ENCODE peak calls at places on chromosomes 1 and 21, in ten cellular contexts. S, E, N, J, P, B, D, C, F and Y are unnamed samples.

GRCh38 chr1:3105167-3105863 is 36.3 kb downstream of the PRDM16 start:
- DNase-seq in S (no peak), E (no peak), N (no peak), J (no peak), P (peak; percentile 25), B (no peak), D (no peak), C (no peak), F (no peak), Y (peak; percentile 43)

GRCh38 chr1:35692310-35692709 is 26.4 kb downstream of the C1orf216 start:
- DNase-seq in S (no peak), E (no peak), N (no peak), J (no peak), P (no peak), B (no peak), D (no peak), C (no peak), F (no peak), Y (no peak)

GRCh38 chr1:99005142-99005491 is 456 bp upstream of the PLPPR5 start:
- DNase-seq in S (no peak), E (no peak), N (no peak), J (no peak), P (no peak), B (no peak), D (no peak), C (no peak), F (no peak), Y (no peak)

GRCh38 chr1:93317207-93317606 is 28.5 kb upstream of the DR1 start:
- DNase-seq in S (no peak), E (no peak), N (no peak), J (peak; percentile 30), P (peak; percentile 2), B (peak; percentile 37), D (no peak), C (no peak), F (peak; percentile 18), Y (no peak)

GRCh38 chr1:161216945-161217712 is 2.0 kb downstream of the FCER1G start:
- DNase-seq in S (peak; percentile 66), E (no peak), N (peak; percentile 45), J (no peak), P (no peak), B (no peak), D (no peak), C (no peak), F (no peak), Y (no peak)

GRCh38 chr1:225573216-225573615 is 79.7 kb downstream of the ENAH start:
- DNase-seq in S (no peak), E (no peak), N (no peak), J (no peak), P (no peak), B (no peak), D (no peak), C (no peak), F (no peak), Y (no peak)

GRCh38 chr1:185375583-185375982 is 58.5 kb upstream of the IVNS1ABP start:
- DNase-seq in S (peak; percentile 69), E (no peak), N (no peak), J (peak; percentile 42), P (no peak), B (peak; percentile 43), D (no peak), C (no peak), F (no peak), Y (no peak)

GRCh38 chr1:159853417-159853816 is 9.0 kb downstream of the VSIG8 start:
- DNase-seq in S (no peak), E (no peak), N (no peak), J (no peak), P (no peak), B (no peak), D (no peak), C (no peak), F (no peak), Y (no peak)

GRCh38 chr1:212186427-212187207 is 98.6 kb upstream of the PPP2R5A start:
- DNase-seq in S (no peak), E (no peak), N (peak; percentile 59), J (no peak), P (no peak), B (no peak), D (no peak), C (no peak), F (peak; percentile 30), Y (peak; percentile 37)

GRCh38 chr1:53783056-53783455 is 44.1 kb upstream of the GLIS1 start:
- DNase-seq in S (no peak), E (no peak), N (no peak), J (no peak), P (no peak), B (no peak), D (no peak), C (no peak), F (no peak), Y (no peak)

GRCh38 chr1:245336149-245336983 is 181.6 kb downstream of the KIF26B start:
- DNase-seq in S (no peak), E (no peak), N (no peak), J (no peak), P (peak; percentile 75), B (no peak), D (no peak), C (no peak), F (no peak), Y (peak; percentile 26)

GRCh38 chr1:206419250-206419649 is 51.0 kb upstream of the IKBKE start:
- DNase-seq in S (no peak), E (no peak), N (no peak), J (no peak), P (no peak), B (no peak), D (no peak), C (no peak), F (peak; percentile 75), Y (no peak)

GRCh38 chr1:39940253-39940652 is 14.7 kb upstream of the MFSD2A start:
- DNase-seq in S (no peak), E (no peak), N (no peak), J (no peak), P (no peak), B (peak; percentile 35), D (no peak), C (no peak), F (no peak), Y (no peak)
- TF ChIP-seq POLR2A in S (no peak), E (no peak), N (no peak), J (no peak), P (no peak), B (no peak), D (no peak), C (no peak), F (no peak), Y (no peak)

GRCh38 chr21:34595457-34595856 is 19.5 kb downstream of the RCAN1 start:
- DNase-seq in S (no peak), E (no peak), N (no peak), J (no peak), P (no peak), B (no peak), D (no peak), C (no peak), F (no peak), Y (peak; percentile 89)

GRCh38 chr21:34598931-34599400 is 15.9 kb downstream of the RCAN1 start:
- DNase-seq in S (no peak), E (no peak), N (no peak), J (no peak), P (no peak), B (no peak), D (no peak), C (peak; percentile 63), F (no peak), Y (no peak)

GRCh38 chr21:34593954-34594531 is 20.9 kb downstream of the RCAN1 start:
- DNase-seq in S (peak; percentile 79), E (no peak), N (no peak), J (no peak), P (no peak), B (no peak), D (no peak), C (no peak), F (no peak), Y (no peak)

GRCh38 chr21:34594566-34595234 is 20.2 kb downstream of the RCAN1 start:
- DNase-seq in S (no peak), E (no peak), N (no peak), J (no peak), P (no peak), B (no peak), D (no peak), C (no peak), F (no peak), Y (no peak)

DNA sequence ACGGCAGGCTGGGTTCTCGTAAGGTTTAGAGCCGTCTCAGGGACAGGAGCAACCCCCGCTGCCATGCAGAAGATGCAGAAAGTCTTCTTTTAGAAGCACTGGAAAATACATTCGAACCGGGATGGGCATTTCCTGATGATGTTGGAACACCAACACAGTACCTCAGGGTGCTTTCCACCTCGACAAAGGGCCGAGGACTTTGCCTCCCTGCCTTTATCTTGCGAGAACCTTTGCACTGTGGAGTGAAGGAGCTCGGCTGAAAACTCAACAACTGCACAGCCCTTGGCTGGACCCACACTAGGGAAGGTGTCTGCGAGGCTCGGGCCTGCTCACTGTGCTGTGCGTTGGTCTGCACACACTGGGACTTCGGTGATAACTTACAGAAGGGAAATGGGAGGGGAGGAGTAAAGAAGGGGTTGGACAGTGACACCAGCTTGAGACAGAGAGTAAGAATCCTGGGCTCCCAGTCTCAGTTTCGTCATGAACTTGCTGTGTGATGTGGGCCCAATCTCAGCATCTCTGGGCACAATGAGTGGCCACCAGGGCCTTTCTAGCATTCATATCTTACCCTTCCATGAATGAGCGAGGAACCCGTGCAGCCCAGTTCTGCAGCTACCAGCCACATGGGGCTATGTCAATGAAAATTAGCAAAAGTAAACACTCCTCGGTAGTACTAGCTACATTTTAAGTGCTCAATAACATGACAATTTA is 18.2 kb downstream of the RCAN1 start:
- DNase-seq in S (no peak), E (no peak), N (no peak), J (no peak), P (no peak), B (no peak), D (no peak), C (no peak), F (no peak), Y (no peak)
- TF ChIP-seq POLR2A in S (no peak), E (no peak), N (no peak), J (no peak), P (no peak), B (no peak), D (no peak), C (no peak), F (no peak), Y (no peak)

DNA sequence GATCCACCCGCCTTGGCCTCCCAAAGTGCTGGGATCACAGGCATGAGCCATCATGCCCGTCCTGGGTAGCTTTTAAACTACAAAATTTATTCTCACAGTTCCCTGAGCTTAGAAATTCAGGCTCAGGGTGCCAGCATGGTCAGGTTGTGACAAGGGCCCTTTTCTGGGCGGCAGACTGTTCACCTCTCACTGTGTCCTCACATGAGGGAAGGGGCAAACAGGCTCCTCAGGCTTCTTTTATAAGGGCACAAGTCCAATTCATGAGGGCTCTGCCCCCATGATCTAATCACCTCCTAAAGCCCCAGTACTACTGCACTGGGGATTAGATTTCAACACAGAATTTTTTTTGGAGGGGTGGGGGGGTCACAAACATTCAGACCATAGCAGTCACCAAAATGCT is 36.8 kb downstream of the GNG4 start:
- DNase-seq in S (no peak), E (no peak), N (no peak), J (no peak), P (no peak), B (no peak), D (no peak), C (no peak), F (no peak), Y (no peak)
- TF ChIP-seq POLR2A in S (no peak), E (no peak), N (no peak), J (no peak), P (no peak), B (no peak), D (no peak), C (no peak), F (no peak), Y (no peak)

GRCh38 chr21:42263591-42264131 is 44.7 kb downstream of the ABCG1 start:
- DNase-seq in S (peak; percentile 76), E (no peak), N (no peak), J (peak; percentile 70), P (no peak), B (peak; percentile 72), D (no peak), C (no peak), F (no peak), Y (peak; percentile 33)
- TF ChIP-seq POLR2A in S (no peak), E (no peak), N (no peak), J (no peak), P (no peak), B (no peak), D (no peak), C (no peak), F (no peak), Y (no peak)